ENCODE peak calls at places on chromosome 7, in nine cellular contexts. D, X, V, S, C, M, I, Q and W are unnamed samples.

GRCh38 chr7:35624299-35625186 is 70.4 kb downstream of the HERPUD2 start:
- DNase-seq in D (peak), X (no peak), V (peak), S (no peak), C (peak), M (peak), I (peak), Q (no peak), W (no peak)

GRCh38 chr7:134789967-134790685 is 10.7 kb downstream of the CALD1 start:
- DNase-seq in D (no peak), X (no peak), V (no peak), S (no peak), C (peak), M (peak), I (no peak), Q (no peak), W (peak)

GRCh38 chr7:29918850-29919249 is 70.8 kb downstream of the SCRN1 start:
- DNase-seq in D (no peak), X (no peak), V (no peak), S (no peak), C (no peak), M (no peak), I (no peak), Q (no peak), W (no peak)

GRCh38 chr7:17696422-17696821 is 243.9 kb downstream of the SNX13 start:
- DNase-seq in D (no peak), X (no peak), V (no peak), S (no peak), C (peak), M (peak), I (no peak), Q (peak), W (no peak)

GRCh38 chr7:101109368-101109767 is 17.5 kb upstream of the SERPINE1 start:
- DNase-seq in D (no peak), X (no peak), V (no peak), S (no peak), C (no peak), M (no peak), I (no peak), Q (no peak), W (no peak)

GRCh38 chr7:43078794-43079193 is 33.7 kb upstream of the HECW1 start:
- DNase-seq in D (peak), X (no peak), V (no peak), S (no peak), C (no peak), M (no peak), I (no peak), Q (no peak), W (no peak)

GRCh38 chr7:90312745-90313144 is 8.4 kb downstream of the FAM237B start:
- DNase-seq in D (peak), X (no peak), V (no peak), S (no peak), C (no peak), M (no peak), I (peak), Q (no peak), W (no peak)

GRCh38 chr7:23106801-23107713 is 1.5 kb downstream of the KLHL7 start:
- DNase-seq in D (no peak), X (no peak), V (no peak), S (no peak), C (peak), M (peak), I (no peak), Q (no peak), W (no peak)

GRCh38 chr7:93212881-93213280 is 13.4 kb downstream of the HEPACAM2 start:
- DNase-seq in D (no peak), X (no peak), V (no peak), S (no peak), C (no peak), M (no peak), I (no peak), Q (no peak), W (no peak)

GRCh38 chr7:98130959-98131358 is 24.3 kb downstream of the LMTK2 start:
- DNase-seq in D (no peak), X (no peak), V (no peak), S (no peak), C (no peak), M (no peak), I (no peak), Q (no peak), W (no peak)
- H3K27ac ChIP-seq in D (no peak), X (no peak), V (peak), S (peak), C (no peak), M (no peak), I (no peak), Q (no peak), W (no peak)

DNA sequence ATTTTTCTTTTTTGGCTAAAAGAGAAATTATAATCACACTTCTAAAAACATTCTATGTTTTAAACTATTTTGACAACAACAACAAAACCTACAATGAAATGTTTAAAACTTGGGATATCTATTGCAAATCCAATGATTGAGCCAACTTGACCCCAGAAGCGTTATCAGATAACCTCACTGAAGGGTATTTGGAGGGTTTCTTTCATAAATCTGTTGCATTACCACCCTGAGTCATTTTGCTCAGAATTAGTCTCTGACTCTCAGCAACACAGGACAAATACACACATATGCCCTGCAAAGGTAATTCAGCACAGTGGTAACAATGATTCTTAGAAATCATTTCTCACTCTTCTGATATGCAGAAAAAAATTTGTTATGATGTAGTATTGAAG is 2.3 kb upstream of the COL1A2 start:
- DNase-seq in D (no peak), X (no peak), V (no peak), S (no peak), C (no peak), M (no peak), I (no peak), Q (no peak), W (no peak)
- H3K4me3 ChIP-seq in D (peak), X (no peak), V (no peak), S (no peak), C (no peak), M (no peak), I (no peak), Q (no peak), W (peak)

GRCh38 chr7:130945411-130945811 is 211.4 kb upstream of the KLF14 start:
- DNase-seq in D (no peak), X (no peak), V (no peak), S (no peak), C (no peak), M (no peak), I (no peak), Q (no peak), W (no peak)
- H3K27ac ChIP-seq in D (peak), X (peak), V (no peak), S (no peak), C (peak), M (no peak), I (no peak), Q (no peak), W (peak)

GRCh38 chr7:123725586-123726171 is 23.1 kb downstream of the WASL start:
- DNase-seq in D (no peak), X (no peak), V (no peak), S (no peak), C (no peak), M (no peak), I (no peak), Q (no peak), W (no peak)
- H3K4me3 ChIP-seq in D (no peak), X (no peak), V (no peak), S (no peak), C (no peak), M (no peak), I (no peak), Q (no peak), W (no peak)

GRCh38 chr7:98106647-98107312 is at the start of gene LMTK2:
- DNase-seq in D (peak), X (peak), V (peak), S (peak), C (peak), M (peak), I (peak), Q (peak), W (peak)
- H3K27ac ChIP-seq in D (peak), X (peak), V (peak), S (peak), C (peak), M (peak), I (peak), Q (peak), W (no peak)